ENCODE peak calls at places on chromosome 5, in seven cellular contexts. B, F, W, L, D, C and A are unnamed samples.
A peak's percentile ranks its signal among the peaks of the same experiment; 100 is the strongest.

GRCh38 chr5:2752875-2753435 is 1.5 kb upstream of the IRX2 start:
- DNase-seq in B (peak; percentile 38), F (peak; percentile 14), W (peak; percentile 81), L (no peak), D (no peak), C (no peak), A (no peak)

GRCh38 chr5:159415301-159415937 is 85.1 kb upstream of the IL12B start:
- DNase-seq in B (no peak), F (no peak), W (peak; percentile 56), L (no peak), D (no peak), C (no peak), A (no peak)

GRCh38 chr5:1542755-1543154 is 19.0 kb upstream of the LPCAT1 start:
- DNase-seq in B (no peak), F (peak; percentile 57), W (peak; percentile 87), L (no peak), D (no peak), C (no peak), A (no peak)

GRCh38 chr5:95352686-95353085 is 38.5 kb upstream of the FAM81B start:
- DNase-seq in B (no peak), F (no peak), W (no peak), L (no peak), D (no peak), C (no peak), A (no peak)

GRCh38 chr5:131218392-131218791 is 45.5 kb upstream of the CDC42SE2 start:
- DNase-seq in B (no peak), F (no peak), W (no peak), L (no peak), D (no peak), C (no peak), A (no peak)

GRCh38 chr5:138942861-138943260 is 67.7 kb upstream of the LRRTM2 start:
- DNase-seq in B (no peak), F (no peak), W (no peak), L (no peak), D (no peak), C (no peak), A (no peak)

GRCh38 chr5:15008476-15008875 is 136.9 kb upstream of the ANKH start:
- DNase-seq in B (no peak), F (peak; percentile 93), W (peak; percentile 99), L (peak; percentile 67), D (peak; percentile 61), C (no peak), A (no peak)

GRCh38 chr5:140295414-140295813 is 7.5 kb downstream of the PFDN1 start:
- DNase-seq in B (peak; percentile 7), F (peak; percentile 57), W (peak; percentile 93), L (no peak), D (peak; percentile 62), C (no peak), A (no peak)

GRCh38 chr5:41788800-41789395 is 81.3 kb downstream of the OXCT1 start:
- DNase-seq in B (no peak), F (no peak), W (peak; percentile 36), L (no peak), D (no peak), C (no peak), A (no peak)

GRCh38 chr5:177128551-177128976 is 5.0 kb upstream of the NSD1 start:
- DNase-seq in B (no peak), F (no peak), W (peak; percentile 26), L (no peak), D (no peak), C (no peak), A (no peak)

GRCh38 chr5:143023447-143024096 is 253.4 kb downstream of the ARHGAP26 start:
- DNase-seq in B (no peak), F (no peak), W (peak; percentile 63), L (no peak), D (no peak), C (no peak), A (no peak)

GRCh38 chr5:23419115-23419514 is 88.3 kb upstream of the PRDM9 start:
- DNase-seq in B (peak; percentile 58), F (peak; percentile 22), W (no peak), L (no peak), D (peak; percentile 19), C (no peak), A (peak; percentile 6)

GRCh38 chr5:177973066-177973635 is 22.9 kb downstream of the PROP1 start:
- DNase-seq in B (no peak), F (no peak), W (no peak), L (no peak), D (no peak), C (no peak), A (no peak)

GRCh38 chr5:120108586-120109254 is 355.4 kb upstream of the PRR16 start:
- DNase-seq in B (no peak), F (no peak), W (peak; percentile 70), L (no peak), D (no peak), C (no peak), A (no peak)

GRCh38 chr5:56900858-56901578 is 8.4 kb upstream of the SETD9 start:
- DNase-seq in B (no peak), F (peak; percentile 86), W (peak; percentile 64), L (no peak), D (peak; percentile 50), C (no peak), A (peak; percentile 28)

GRCh38 chr5:93800988-93801811 is 59.8 kb upstream of the POU5F2 start:
- DNase-seq in B (peak; percentile 28), F (peak; percentile 84), W (peak; percentile 73), L (no peak), D (peak; percentile 45), C (no peak), A (peak; percentile 24)

GRCh38 chr5:8908055-8908683 is 637.7 kb downstream of the SEMA5A start:
- DNase-seq in B (no peak), F (peak; percentile 72), W (peak; percentile 41), L (no peak), D (peak; percentile 51), C (no peak), A (peak; percentile 71)

GRCh38 chr5:156914371-156914737 is 48.7 kb downstream of the TIMD4 start:
- DNase-seq in B (no peak), F (no peak), W (no peak), L (no peak), D (no peak), C (no peak), A (no peak)

GRCh38 chr5:136638084-136638483 is 272.7 kb upstream of the TRPC7 start:
- DNase-seq in B (no peak), F (no peak), W (peak; percentile 12), L (no peak), D (no peak), C (no peak), A (no peak)

GRCh38 chr5:150410524-150411244 is 2.0 kb downstream of the CD74 start:
- DNase-seq in B (peak; percentile 26), F (peak; percentile 62), W (peak; percentile 87), L (peak; percentile 64), D (peak; percentile 56), C (no peak), A (peak; percentile 52)

GRCh38 chr5:180135128-180135955 is 63.8 kb upstream of the RNF130 start:
- DNase-seq in B (no peak), F (no peak), W (peak; percentile 92), L (no peak), D (peak; percentile 7), C (no peak), A (no peak)

GRCh38 chr5:149215478-149216042 is 56.1 kb upstream of the AFAP1L1 start:
- DNase-seq in B (no peak), F (no peak), W (peak; percentile 86), L (no peak), D (no peak), C (no peak), A (no peak)

GRCh38 chr5:137215780-137216179 is 283.3 kb downstream of the SPOCK1 start:
- DNase-seq in B (no peak), F (no peak), W (no peak), L (no peak), D (no peak), C (no peak), A (no peak)

GRCh38 chr5:150357326-150358260 is at the start of gene TCOF1:
- DNase-seq in B (peak; percentile 83), F (peak; percentile 98), W (peak; percentile 99), L (peak; percentile 95), D (peak; percentile 98), C (peak; percentile 95), A (peak; percentile 99)

GRCh38 chr5:1488882-1489680 is 34.7 kb downstream of the LPCAT1 start:
- DNase-seq in B (no peak), F (no peak), W (peak; percentile 96), L (no peak), D (no peak), C (no peak), A (no peak)

GRCh38 chr5:56523779-56524178 is 290.6 kb upstream of the ANKRD55 start:
- DNase-seq in B (no peak), F (peak; percentile 27), W (no peak), L (no peak), D (no peak), C (no peak), A (no peak)

GRCh38 chr5:76953551-76954382 is 922 bp downstream of the CRHBP start:
- DNase-seq in B (no peak), F (no peak), W (peak; percentile 29), L (no peak), D (no peak), C (no peak), A (peak; percentile 64)

GRCh38 chr5:348726-349125 is 27.2 kb downstream of the AHRR start:
- DNase-seq in B (no peak), F (no peak), W (no peak), L (no peak), D (no peak), C (no peak), A (no peak)

GRCh38 chr5:377326-377981 is 55.9 kb downstream of the AHRR start:
- DNase-seq in B (no peak), F (no peak), W (no peak), L (no peak), D (no peak), C (no peak), A (no peak)

GRCh38 chr5:142568271-142568995 is 117.5 kb downstream of the FGF1 start:
- DNase-seq in B (no peak), F (no peak), W (peak; percentile 65), L (no peak), D (no peak), C (no peak), A (peak; percentile 51)

GRCh38 chr5:115378754-115379153 is 82.3 kb upstream of the CCDC112 start:
- DNase-seq in B (no peak), F (no peak), W (no peak), L (no peak), D (no peak), C (no peak), A (no peak)

GRCh38 chr5:34467436-34467835 is 188.7 kb upstream of the RAI14 start:
- DNase-seq in B (no peak), F (no peak), W (no peak), L (no peak), D (no peak), C (no peak), A (no peak)

GRCh38 chr5:12772276-12772675 is 868.0 kb upstream of the CTNND2 start:
- DNase-seq in B (no peak), F (no peak), W (no peak), L (no peak), D (no peak), C (no peak), A (no peak)

GRCh38 chr5:14743601-14744295 is 79.2 kb downstream of the OTULIN start:
- DNase-seq in B (no peak), F (no peak), W (peak; percentile 75), L (no peak), D (peak; percentile 63), C (no peak), A (no peak)

GRCh38 chr5:124554746-124555145 is 191.7 kb downstream of the ZNF608 start:
- DNase-seq in B (no peak), F (no peak), W (no peak), L (no peak), D (no peak), C (no peak), A (no peak)

GRCh38 chr5:80712914-80713313 is 58.1 kb upstream of the DHFR start:
- DNase-seq in B (no peak), F (no peak), W (no peak), L (no peak), D (no peak), C (no peak), A (no peak)

GRCh38 chr5:113140837-113141661 is 164.5 kb downstream of the DCP2 start:
- DNase-seq in B (no peak), F (no peak), W (peak; percentile 95), L (no peak), D (peak; percentile 69), C (no peak), A (no peak)

GRCh38 chr5:95631265-95631957 is 11.5 kb downstream of the GPR150 start:
- DNase-seq in B (no peak), F (no peak), W (peak; percentile 88), L (no peak), D (no peak), C (no peak), A (no peak)